ENCODE peak calls at places on chromosomes 5 and 9, in nine cellular contexts. S is left lung, T is lower lobe of right lung, K is breast epithelium, W is MM.1S, G is ovary, B is left ventricle myocardium inferior, R is fibroblast of lung, N is neuronal stem cell. A is an unnamed sample.
A peak's percentile ranks its signal among the peaks of the same experiment; 100 is the strongest.

GRCh38 chr5:161687316-161687715 is 1.8 kb downstream of the GABRA6 start:
- DNase-seq in W (no peak), R (no peak), S (no peak), N (no peak), K (no peak), G (no peak), B (no peak), T (no peak), A (no peak)

GRCh38 chr9:76373173-76373771 is 21.0 kb downstream of the RFK start:
- DNase-seq in K (no peak), B (peak; percentile 47), W (no peak), R (peak; percentile 84), S (no peak), N (no peak), T (no peak), G (peak; percentile 55), A (no peak)

GRCh38 chr9:73148447-73148937 is 3.2 kb upstream of the ANXA1 start:
- DNase-seq in B (no peak), K (no peak), S (no peak), R (peak; percentile 27), T (no peak), N (no peak), G (no peak), W (no peak), A (no peak)

GRCh38 chr9:85743290-85744128 is 1.8 kb upstream of the AGTPBP1 start:
- DNase-seq in B (no peak), G (no peak), N (no peak), T (peak; percentile 80), S (peak; percentile 76), R (peak; percentile 98), K (no peak), W (no peak), A (no peak)

GRCh38 chr9:114311571-114312512 is 11.1 kb upstream of the ORM1 start:
- DNase-seq in T (peak; percentile 37), S (no peak), R (no peak), G (peak; percentile 7), B (no peak), N (no peak), K (no peak), W (no peak), A (no peak)

GRCh38 chr5:67182406-67182805 is 14.2 kb downstream of the CD180 start:
- DNase-seq in R (peak; percentile 91), G (peak; percentile 61), T (peak; percentile 69), S (no peak), K (peak; percentile 66), N (no peak), W (no peak), B (peak; percentile 70), A (peak; percentile 27)

GRCh38 chr5:6215891-6216290 is 162.5 kb downstream of the MED10 start:
- DNase-seq in K (no peak), B (no peak), T (no peak), G (no peak), W (no peak), S (no peak), R (no peak), N (no peak), A (no peak)

GRCh38 chr9:6833518-6834192 is 75.9 kb downstream of the KDM4C start:
- DNase-seq in R (peak; percentile 34), B (no peak), N (no peak), W (no peak), T (no peak), S (no peak), G (no peak), K (no peak), A (no peak)

GRCh38 chr9:37348917-37349316 is 73.6 kb upstream of the GRHPR start:
- DNase-seq in N (no peak), G (no peak), S (no peak), W (no peak), R (no peak), T (no peak), B (no peak), K (no peak), A (no peak)

GRCh38 chr9:109507421-109507838 is 9.3 kb upstream of the PTPN3 start:
- DNase-seq in R (peak; percentile 67), K (peak; percentile 19), W (no peak), G (peak; percentile 27), T (no peak), S (no peak), B (no peak), N (no peak), A (no peak)

GRCh38 chr5:113189291-113189690 is 212.7 kb downstream of the DCP2 start:
- DNase-seq in B (no peak), N (no peak), R (no peak), W (no peak), G (no peak), K (no peak), S (no peak), T (no peak), A (no peak)

DNA sequence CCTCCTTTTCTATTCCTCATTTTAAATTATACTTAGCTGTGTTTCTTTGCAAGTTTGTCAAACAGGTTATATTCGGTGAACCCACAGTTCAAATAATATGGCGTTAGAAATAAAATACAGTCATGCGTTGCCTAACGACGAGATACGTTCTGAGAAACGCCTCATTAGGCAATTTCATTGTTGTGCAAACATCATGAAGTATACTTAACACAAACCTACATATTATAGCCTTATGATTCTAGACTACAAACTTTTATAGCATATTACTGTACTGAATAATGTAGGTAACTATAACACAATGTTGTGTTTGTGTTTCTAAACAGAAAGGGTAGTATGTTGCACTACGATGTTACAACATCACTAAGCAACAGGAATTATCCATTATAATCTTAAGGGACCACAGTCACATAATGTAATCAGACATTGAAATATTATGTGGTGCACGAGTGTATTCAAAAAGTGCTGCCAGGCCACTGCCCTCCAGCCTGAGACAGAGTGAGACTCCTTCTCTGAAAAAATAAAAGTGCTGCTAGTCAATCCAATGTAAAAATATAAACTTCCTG is 3.0 kb upstream of the SMC2 start:
- DNase-seq in W (no peak), T (no peak), N (no peak), S (no peak), B (no peak), K (no peak), G (no peak), R (no peak), A (no peak)
- H3K4me3 ChIP-seq in W (no peak overlapping the region), T (peak overlapping the region; percentile 25), N (no peak overlapping the region), S (no peak overlapping the region), B (peak overlapping the region; percentile 55), K (no peak overlapping the region), G (peak overlapping the region; percentile 2), R (peak overlapping the region; percentile 31), A (no peak overlapping the region)

DNA sequence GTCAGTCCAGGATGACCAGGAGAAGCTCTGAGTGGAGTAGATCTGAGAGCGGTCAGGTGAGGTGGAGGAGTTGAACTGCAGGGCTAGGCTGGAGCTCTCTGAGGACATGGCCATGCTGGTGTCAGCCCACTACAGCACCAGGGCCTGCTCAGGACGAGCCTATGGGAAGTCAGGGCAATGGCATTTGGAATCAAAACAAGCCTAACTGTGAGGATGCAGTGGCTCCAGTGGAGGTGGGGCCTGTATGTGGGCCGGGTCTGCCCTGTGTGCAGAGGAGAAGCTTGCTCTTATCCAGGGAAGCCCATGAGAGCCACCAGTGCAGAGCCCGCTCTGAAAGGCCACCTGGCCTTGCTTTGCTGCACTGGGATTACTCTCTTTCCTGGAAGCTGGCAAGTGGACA is 11.1 kb downstream of the CXCL14 start:
- DNase-seq in K (no peak), R (no peak), T (no peak), W (no peak), N (no peak), G (no peak), S (no peak), B (no peak), A (no peak)
- H3K4me1 ChIP-seq in K (no peaks in the 10 kb centered on the region), R (no peaks in the 10 kb centered on the region), T (no peaks in the 10 kb centered on the region), W (no peaks in the 10 kb centered on the region), N (peaks cover 2% of the 10 kb centered on the region), G (no peaks in the 10 kb centered on the region), S (no peaks in the 10 kb centered on the region), B (no peaks in the 10 kb centered on the region), A (peaks cover 8% of the 10 kb centered on the region)

GRCh38 chr9:111455638-111456037 is 28.5 kb downstream of the ECPAS start:
- DNase-seq in W (no peak), T (no peak), N (no peak), K (no peak), B (no peak), G (no peak), S (no peak), R (no peak), A (no peak)

GRCh38 chr9:111456536-111456935 is 27.6 kb downstream of the ECPAS start:
- DNase-seq in S (no peak), R (no peak), B (no peak), G (no peak), T (no peak), W (no peak), K (no peak), N (no peak), A (no peak)

GRCh38 chr9:111463036-111463435 is 21.1 kb downstream of the ECPAS start:
- DNase-seq in B (no peak), W (no peak), S (no peak), K (no peak), R (no peak), N (no peak), G (no peak), T (no peak), A (no peak)

GRCh38 chr9:111454751-111455150 is 29.4 kb downstream of the ECPAS start:
- DNase-seq in B (no peak), S (no peak), K (no peak), G (no peak), R (no peak), T (no peak), N (no peak), W (no peak), A (no peak)

GRCh38 chr9:111458139-111459009 is 25.8 kb downstream of the ECPAS start:
- DNase-seq in B (no peak), N (no peak), R (no peak), G (no peak), T (no peak), K (no peak), S (no peak), W (no peak), A (no peak)
- H3K4me3 ChIP-seq in B (no peak overlapping the region), N (no peak overlapping the region), R (no peak overlapping the region), G (no peak overlapping the region), T (no peak overlapping the region), K (no peak overlapping the region), S (no peak overlapping the region), W (no peak overlapping the region), A (no peak overlapping the region)

GRCh38 chr5:39024005-39024404 is 50.2 kb downstream of the RICTOR start:
- DNase-seq in S (no peak), W (no peak), B (no peak), R (peak; percentile 34), K (no peak), N (no peak), G (no peak), T (no peak), A (no peak)

GRCh38 chr5:39022151-39022550 is 52.0 kb downstream of the RICTOR start:
- DNase-seq in W (no peak), S (no peak), N (peak; percentile 21), T (no peak), G (no peak), B (no peak), K (no peak), R (no peak), A (no peak)

GRCh38 chr5:39021413-39021812 is 52.8 kb downstream of the RICTOR start:
- DNase-seq in K (no peak), T (no peak), N (no peak), B (no peak), S (no peak), R (no peak), W (no peak), G (no peak), A (peak; percentile 41)

GRCh38 chr5:39024884-39025283 is 49.3 kb downstream of the RICTOR start:
- DNase-seq in R (peak; percentile 53), B (no peak), N (no peak), S (no peak), G (no peak), T (no peak), W (no peak), K (no peak), A (no peak)

GRCh38 chr5:39025456-39025855 is 48.7 kb downstream of the RICTOR start:
- DNase-seq in W (no peak), S (no peak), N (no peak), K (no peak), B (no peak), R (no peak), T (no peak), G (no peak), A (no peak)
- H3K4me1 ChIP-seq in W (no peaks in the 10 kb centered on the region), S (peaks cover 13% of the 10 kb centered on the region), N (peaks cover 9% of the 10 kb centered on the region), K (no peaks in the 10 kb centered on the region), B (peaks cover 59% of the 10 kb centered on the region), R (peaks cover 5% of the 10 kb centered on the region), T (no peaks in the 10 kb centered on the region), G (peaks cover 2% of the 10 kb centered on the region), A (peaks cover 6% of the 10 kb centered on the region)